ENCODE peak calls at places on chromosomes 16 and 17, in four cellular contexts. T, Q, S and C are unnamed samples.

GRCh38 chr17:73494096-73494954 is 149.9 kb downstream of the SDK2 start:
- DNase-seq in T (no peak), Q (no peak), S (no peak), C (no peak)

GRCh38 chr16:81456523-81457325 is 12.1 kb downstream of the CMIP start:
- DNase-seq in T (no peak), Q (no peak), S (no peak), C (no peak)

GRCh38 chr17:77737442-77738265 is 220.8 kb upstream of the TNRC6C start:
- DNase-seq in T (no peak), Q (no peak), S (peak), C (no peak)

GRCh38 chr17:80791758-80792284 is 199.8 kb upstream of the CHMP6 start:
- DNase-seq in T (peak), Q (peak), S (no peak), C (no peak)

GRCh38 chr16:3256146-3256875 is at the start of gene MEFV:
- DNase-seq in T (no peak), Q (peak), S (no peak), C (no peak)

GRCh38 chr17:45956090-45956489 is 43.0 kb upstream of the STH start:
- DNase-seq in T (no peak), Q (no peak), S (no peak), C (no peak)

GRCh38 chr16:73713817-73714495 is 582.7 kb upstream of the PSMD7 start:
- DNase-seq in T (peak), Q (no peak), S (peak), C (no peak)

GRCh38 chr16:51163366-51163765 is 12.3 kb upstream of the SALL1 start:
- DNase-seq in T (no peak), Q (peak), S (no peak), C (no peak)

GRCh38 chr17:50550661-50551432 is 3.9 kb downstream of the SPATA20 start:
- DNase-seq in T (peak), Q (peak), S (peak), C (no peak)

GRCh38 chr17:67442787-67443624 is 65.9 kb downstream of the PITPNC1 start:
- DNase-seq in T (no peak), Q (no peak), S (no peak), C (no peak)

GRCh38 chr17:45073414-45074070 is 12.4 kb downstream of the NMT1 start:
- DNase-seq in T (no peak), Q (peak), S (no peak), C (no peak)

GRCh38 chr16:19266774-19267173 is 18.8 kb upstream of the CLEC19A start:
- DNase-seq in T (no peak), Q (no peak), S (no peak), C (no peak)

GRCh38 chr17:65885484-65885883 is 306.4 kb downstream of the CEP112 start:
- DNase-seq in T (no peak), Q (peak), S (no peak), C (no peak)

GRCh38 chr17:50268632-50269287 is 5.5 kb upstream of the TMEM92 start:
- DNase-seq in T (no peak), Q (no peak), S (no peak), C (no peak)

GRCh38 chr17:38922538-38923291 is 2.7 kb upstream of the LASP1NB start:
- DNase-seq in T (no peak), Q (peak), S (peak), C (no peak)
- TF ChIP-seq CTCF in T (no peak), Q (no peak), S (no peak), C (no peak)

DNA sequence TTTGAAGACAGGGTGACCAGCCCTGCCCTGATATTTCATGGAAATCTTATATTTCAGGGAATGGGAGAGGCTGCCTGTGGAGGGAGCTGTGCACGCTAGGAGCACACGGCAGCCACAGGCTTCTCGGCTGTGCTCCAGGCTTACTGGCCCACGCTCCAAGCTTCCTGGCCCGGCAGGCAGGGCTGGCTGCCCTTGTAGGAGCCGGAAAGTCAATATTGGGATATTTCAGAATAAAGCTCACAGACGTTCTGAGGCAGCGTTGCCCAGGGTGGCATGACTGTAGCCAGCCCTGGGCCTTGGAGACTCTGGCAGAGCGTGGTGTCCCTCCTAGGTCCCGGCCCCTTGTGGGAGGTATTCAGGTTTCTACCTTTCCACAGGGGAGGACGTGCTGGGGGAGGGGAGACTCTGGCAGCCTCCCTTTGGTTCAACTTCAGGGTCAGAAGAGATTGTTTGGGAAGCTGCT is 95.6 kb downstream of the NPIPB11 start:
- DNase-seq in T (no peak), Q (no peak), S (peak), C (no peak)
- TF ChIP-seq CTCF in T (no peak), Q (no peak), S (no peak), C (no peak)

GRCh38 chr16:17211797-17212196 is 259.0 kb downstream of the XYLT1 start:
- DNase-seq in T (no peak), Q (peak), S (no peak), C (no peak)

GRCh38 chr16:17204248-17205043 is 266.3 kb downstream of the XYLT1 start:
- DNase-seq in T (no peak), Q (no peak), S (no peak), C (no peak)

GRCh38 chr16:17205279-17206139 is 265.3 kb downstream of the XYLT1 start:
- DNase-seq in T (no peak), Q (peak), S (peak), C (no peak)

GRCh38 chr16:17206712-17207111 is 264.0 kb downstream of the XYLT1 start:
- DNase-seq in T (no peak), Q (peak), S (no peak), C (no peak)
- TF ChIP-seq CTCF in T (no peak), Q (peak), S (no peak), C (no peak)

DNA sequence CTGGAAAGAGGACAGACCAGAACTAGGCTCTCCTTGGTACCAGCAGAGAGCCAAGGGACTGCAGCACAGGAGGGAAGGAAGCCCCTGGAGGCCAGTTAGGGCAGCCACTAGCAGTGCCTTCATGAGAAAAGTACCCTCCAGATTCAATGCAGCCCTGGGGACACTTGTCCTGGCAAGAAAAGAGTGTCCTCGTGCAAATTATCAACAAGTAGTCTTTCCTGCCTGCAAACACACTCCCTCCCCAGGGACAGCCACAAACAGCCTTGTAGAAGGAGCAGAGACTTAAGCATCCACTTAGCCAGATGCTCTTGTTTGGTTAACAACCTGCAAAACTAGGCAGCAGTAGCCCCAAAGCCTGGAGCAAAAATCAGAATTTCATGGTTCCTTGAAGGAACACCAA is 24.3 kb downstream of the CENPV start:
- DNase-seq in T (no peak), Q (peak), S (no peak), C (no peak)
- TF ChIP-seq CTCF in T (no peak), Q (no peak), S (no peak), C (no peak)